ENCODE peak calls at places on chromosomes 16 and 17, in five cellular contexts. One of them, this sample, is unnamed.

GRCh38 chr17:62750502-62751349 is 57.4 kb downstream of the MARCHF10 start:
- DNase-seq in heart left ventricle: no peak
- DNase-seq in right lobe of liver: no peak
- DNase-seq in testis: no peak
- DNase-seq in Peyer's patch: no peak
- DNase-seq in this sample: no peak

GRCh38 chr17:42428141-42428944 is 5.3 kb upstream of the CAVIN1 start:
- DNase-seq in heart left ventricle: no peak
- DNase-seq in right lobe of liver: peak; percentile 56
- DNase-seq in testis: peak; percentile 82
- DNase-seq in Peyer's patch: no peak
- DNase-seq in this sample: peak; percentile 76

GRCh38 chr16:58123896-58124600 is 5.1 kb downstream of the CFAP20 start:
- DNase-seq in heart left ventricle: no peak
- DNase-seq in right lobe of liver: no peak
- DNase-seq in testis: no peak
- DNase-seq in Peyer's patch: no peak
- DNase-seq in this sample: no peak

GRCh38 chr17:38705803-38706624 is 941 bp downstream of the MLLT6 start:
- DNase-seq in heart left ventricle: peak; percentile 80
- DNase-seq in right lobe of liver: peak; percentile 54
- DNase-seq in testis: peak; percentile 73
- DNase-seq in Peyer's patch: peak; percentile 59
- DNase-seq in this sample: peak; percentile 67

GRCh38 chr16:87506423-87507350 is 13.9 kb upstream of the ZCCHC14 start:
- DNase-seq in heart left ventricle: no peak
- DNase-seq in right lobe of liver: peak; percentile 79
- DNase-seq in testis: no peak
- DNase-seq in Peyer's patch: no peak
- DNase-seq in this sample: no peak

GRCh38 chr16:30397056-30397455 is 1.8 kb downstream of the ZNF48 start:
- DNase-seq in heart left ventricle: no peak
- DNase-seq in right lobe of liver: no peak
- DNase-seq in testis: no peak
- DNase-seq in Peyer's patch: no peak
- DNase-seq in this sample: no peak

GRCh38 chr17:81508639-81509047 is 4.0 kb downstream of the ACTG1 start:
- DNase-seq in heart left ventricle: no peak
- DNase-seq in right lobe of liver: no peak
- DNase-seq in testis: no peak
- DNase-seq in Peyer's patch: no peak
- DNase-seq in this sample: no peak

GRCh38 chr17:83053021-83053778 is 26.2 kb upstream of the METRNL start:
- DNase-seq in heart left ventricle: peak; percentile 15
- DNase-seq in right lobe of liver: peak; percentile 62
- DNase-seq in testis: peak; percentile 50
- DNase-seq in Peyer's patch: peak; percentile 52
- DNase-seq in this sample: peak; percentile 39

GRCh38 chr17:8056232-8056975 is 17.5 kb downstream of the ALOX15B start:
- DNase-seq in heart left ventricle: no peak
- DNase-seq in right lobe of liver: no peak
- DNase-seq in testis: peak; percentile 36
- DNase-seq in Peyer's patch: peak; percentile 47
- DNase-seq in this sample: peak; percentile 87

GRCh38 chr17:34579017-34579946 is at the start of gene TMEM132E:
- DNase-seq in heart left ventricle: peak; percentile 25
- DNase-seq in right lobe of liver: no peak
- DNase-seq in testis: peak; percentile 85
- DNase-seq in Peyer's patch: peak; percentile 54
- DNase-seq in this sample: peak; percentile 92

GRCh38 chr16:46986438-46986837 is 13.0 kb upstream of the DNAJA2 start:
- DNase-seq in heart left ventricle: no peak
- DNase-seq in right lobe of liver: no peak
- DNase-seq in testis: no peak
- DNase-seq in Peyer's patch: no peak
- DNase-seq in this sample: no peak

GRCh38 chr17:35447494-35447893 is 1.1 kb downstream of the SLFN13 start:
- DNase-seq in heart left ventricle: peak; percentile 20
- DNase-seq in right lobe of liver: no peak
- DNase-seq in testis: no peak
- DNase-seq in Peyer's patch: no peak
- DNase-seq in this sample: no peak

GRCh38 chr16:57091990-57092785 is at the start of gene CPNE2:
- DNase-seq in heart left ventricle: peak; percentile 83
- DNase-seq in right lobe of liver: peak; percentile 71
- DNase-seq in testis: peak; percentile 48
- DNase-seq in Peyer's patch: peak; percentile 82
- DNase-seq in this sample: peak; percentile 92

GRCh38 chr17:57785032-57785431 is 39.9 kb upstream of the CCDC182 start:
- DNase-seq in heart left ventricle: peak; percentile 72
- DNase-seq in right lobe of liver: peak; percentile 54
- DNase-seq in testis: no peak
- DNase-seq in Peyer's patch: no peak
- DNase-seq in this sample: no peak

GRCh38 chr16:57730771-57731730 is 4.5 kb upstream of the KATNB1 start:
- DNase-seq in heart left ventricle: no peak
- DNase-seq in right lobe of liver: no peak
- DNase-seq in testis: no peak
- DNase-seq in Peyer's patch: no peak
- DNase-seq in this sample: no peak

GRCh38 chr17:35135322-35135721 is 6.8 kb downstream of the NLE1 start:
- DNase-seq in heart left ventricle: no peak
- DNase-seq in right lobe of liver: no peak
- DNase-seq in testis: no peak
- DNase-seq in Peyer's patch: no peak
- DNase-seq in this sample: no peak

GRCh38 chr17:49440581-49440980 is 25.9 kb upstream of the PHB1 start:
- DNase-seq in heart left ventricle: no peak
- DNase-seq in right lobe of liver: no peak
- DNase-seq in testis: no peak
- DNase-seq in Peyer's patch: no peak
- DNase-seq in this sample: no peak
- H3K27ac ChIP-seq in heart left ventricle: no peak overlapping the region
- H3K27ac ChIP-seq in right lobe of liver: no peak overlapping the region
- H3K27ac ChIP-seq in testis: no peak overlapping the region
- H3K27ac ChIP-seq in Peyer's patch: no peak overlapping the region
- H3K27ac ChIP-seq in this sample: no peak overlapping the region

DNA sequence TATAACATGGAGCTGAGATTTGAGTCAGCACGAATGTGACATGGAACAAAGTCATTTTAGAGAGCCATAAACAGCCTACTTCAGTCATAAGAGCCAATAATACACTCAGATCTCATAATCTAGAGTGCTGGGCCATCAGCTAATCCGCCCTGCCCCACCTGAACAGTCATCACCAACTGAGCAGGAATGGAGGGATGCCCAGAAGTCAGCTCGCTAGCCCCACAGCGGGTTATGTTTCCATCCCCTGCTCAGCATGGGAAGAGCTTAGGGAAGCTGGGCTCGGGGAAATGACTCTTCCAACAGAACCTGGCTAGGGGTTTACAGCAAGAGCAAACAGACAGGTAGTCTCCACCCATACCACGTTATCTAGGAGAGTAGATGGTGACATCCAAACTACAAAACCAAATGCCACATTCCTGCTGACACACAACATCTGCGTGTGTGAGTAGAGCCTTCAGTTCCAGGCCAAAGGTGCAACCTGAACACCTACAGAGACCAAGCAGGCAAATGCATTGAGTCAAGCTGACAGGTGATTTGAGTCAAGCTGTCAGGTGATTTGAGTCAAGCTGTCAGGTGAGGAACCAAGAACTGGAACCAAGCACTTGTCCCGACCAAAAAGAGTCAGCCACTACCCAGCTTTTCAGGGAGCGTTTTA is 2.0 kb downstream of the TMEM11 start:
- DNase-seq in heart left ventricle: no peak
- DNase-seq in right lobe of liver: no peak
- DNase-seq in testis: no peak
- DNase-seq in Peyer's patch: peak; percentile 57
- DNase-seq in this sample: peak; percentile 44
- TF ChIP-seq POLR2A in heart left ventricle: no peak
- TF ChIP-seq POLR2A in right lobe of liver: no peak
- TF ChIP-seq POLR2A in testis: no peak
- TF ChIP-seq POLR2A in Peyer's patch: no peak
- TF ChIP-seq POLR2A in this sample: no peak

DNA sequence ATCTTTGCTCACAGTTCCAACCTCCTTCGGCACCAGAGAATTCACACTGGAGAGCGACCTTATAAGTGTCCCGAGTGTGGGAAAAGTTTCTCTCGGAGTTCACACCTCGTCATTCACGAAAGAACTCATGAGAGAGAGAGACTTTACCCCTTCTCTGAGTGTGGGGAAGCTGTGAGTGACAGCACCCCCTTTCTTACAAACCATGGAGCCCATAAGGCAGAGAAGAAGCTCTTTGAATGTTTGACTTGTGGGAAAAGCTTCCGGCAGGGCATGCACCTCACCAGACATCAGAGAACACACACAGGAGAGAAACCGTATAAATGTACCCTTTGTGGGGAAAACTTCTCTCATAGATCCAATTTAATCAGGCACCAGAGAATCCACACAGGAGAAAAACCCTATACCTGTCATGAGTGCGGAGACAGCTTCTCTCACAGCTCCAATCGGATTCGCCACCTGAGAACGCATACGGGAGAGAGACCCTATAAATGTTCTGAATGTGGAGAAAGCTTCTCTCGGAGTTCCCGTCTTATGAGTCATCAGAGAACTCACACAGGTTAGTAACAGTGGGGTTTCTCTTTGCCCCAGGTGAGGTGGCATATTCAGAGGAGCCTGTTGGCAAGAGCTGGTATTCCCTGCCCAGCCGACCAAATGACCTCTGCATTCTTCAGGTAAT is 6.8 kb downstream of the ZNF263 start:
- DNase-seq in heart left ventricle: no peak
- DNase-seq in right lobe of liver: no peak
- DNase-seq in testis: no peak
- DNase-seq in Peyer's patch: no peak
- DNase-seq in this sample: no peak
- H3K9me3 ChIP-seq in heart left ventricle: no peaks in the 10 kb centered on the region
- H3K9me3 ChIP-seq in right lobe of liver: peaks cover 23% of the 10 kb centered on the region
- H3K9me3 ChIP-seq in testis: no peaks in the 10 kb centered on the region
- H3K9me3 ChIP-seq in Peyer's patch: no peaks in the 10 kb centered on the region
- H3K9me3 ChIP-seq in this sample: peaks cover 59% of the 10 kb centered on the region

DNA sequence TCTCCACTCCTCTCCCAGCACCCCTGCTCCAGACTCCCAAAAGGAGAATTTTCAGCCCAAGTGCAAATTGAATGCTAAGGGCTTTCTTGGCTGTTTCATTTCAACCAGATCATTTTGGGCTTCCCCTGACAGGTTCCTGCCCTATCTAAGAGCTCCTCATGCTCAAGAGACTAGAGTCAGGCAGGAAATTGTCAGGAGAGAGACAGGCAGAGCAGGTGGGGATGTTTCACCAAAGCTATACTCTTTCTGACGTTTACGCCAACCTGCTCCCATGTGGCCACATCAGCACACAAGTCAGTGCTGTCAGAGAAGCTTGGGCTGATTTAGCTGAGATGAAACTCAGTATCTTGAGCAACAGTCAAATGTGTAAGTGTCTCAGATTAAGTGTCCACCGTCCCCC is 31.4 kb downstream of the HIC1 start:
- DNase-seq in heart left ventricle: no peak
- DNase-seq in right lobe of liver: no peak
- DNase-seq in testis: no peak
- DNase-seq in Peyer's patch: no peak
- DNase-seq in this sample: no peak
- H3K27ac ChIP-seq in heart left ventricle: peak overlapping the region; percentile 86
- H3K27ac ChIP-seq in right lobe of liver: peak overlapping the region; percentile 82
- H3K27ac ChIP-seq in testis: peak overlapping the region; percentile 82
- H3K27ac ChIP-seq in Peyer's patch: peak overlapping the region; percentile 94
- H3K27ac ChIP-seq in this sample: peak overlapping the region; percentile 86

GRCh38 chr16:180921-181667 is 835 bp downstream of the HBQ1 start:
- DNase-seq in heart left ventricle: peak; percentile 56
- DNase-seq in right lobe of liver: peak; percentile 75
- DNase-seq in testis: peak; percentile 85
- DNase-seq in Peyer's patch: peak; percentile 88
- DNase-seq in this sample: peak; percentile 97
- TF ChIP-seq POLR2A in heart left ventricle: no peak
- TF ChIP-seq POLR2A in right lobe of liver: no peak
- TF ChIP-seq POLR2A in testis: no peak
- TF ChIP-seq POLR2A in Peyer's patch: no peak
- TF ChIP-seq POLR2A in this sample: peak; percentile 36

DNA sequence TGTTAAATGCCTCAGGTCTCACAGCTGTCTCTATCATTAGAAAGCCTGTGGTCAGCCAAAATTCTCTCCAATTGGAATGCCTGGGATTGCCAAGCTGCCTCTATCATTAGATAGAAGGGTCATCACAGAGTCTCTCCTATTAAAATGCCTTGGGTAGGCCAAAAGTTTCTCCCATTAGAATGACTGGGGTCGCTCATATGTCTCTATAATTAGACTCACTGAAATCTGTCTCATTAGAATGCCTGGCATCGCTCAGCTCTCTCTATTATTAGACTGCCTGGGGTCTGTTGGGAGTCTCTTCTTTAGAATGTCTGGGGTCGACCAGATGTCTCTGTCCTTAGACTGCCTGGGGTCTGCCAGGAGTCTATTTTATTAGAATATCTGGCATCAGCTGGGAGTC is 2265.1 kb downstream of the TP53TG3F start:
- DNase-seq in heart left ventricle: no peak
- DNase-seq in right lobe of liver: no peak
- DNase-seq in testis: no peak
- DNase-seq in Peyer's patch: no peak
- DNase-seq in this sample: no peak
- H3K9me3 ChIP-seq in heart left ventricle: no peaks in the 10 kb centered on the region
- H3K9me3 ChIP-seq in right lobe of liver: no peaks in the 10 kb centered on the region
- H3K9me3 ChIP-seq in testis: no peaks in the 10 kb centered on the region
- H3K9me3 ChIP-seq in Peyer's patch: no peaks in the 10 kb centered on the region
- H3K9me3 ChIP-seq in this sample: peaks cover 71% of the 10 kb centered on the region

GRCh38 chr16:6692874-6693273 is 639.8 kb upstream of the RBFOX1 start:
- DNase-seq in heart left ventricle: no peak
- DNase-seq in right lobe of liver: no peak
- DNase-seq in testis: no peak
- DNase-seq in Peyer's patch: no peak
- DNase-seq in this sample: no peak

GRCh38 chr16:6694636-6695035 is 638.0 kb upstream of the RBFOX1 start:
- DNase-seq in heart left ventricle: no peak
- DNase-seq in right lobe of liver: no peak
- DNase-seq in testis: no peak
- DNase-seq in Peyer's patch: no peak
- DNase-seq in this sample: no peak

GRCh38 chr16:6687593-6687992 is 645.1 kb upstream of the RBFOX1 start:
- DNase-seq in heart left ventricle: no peak
- DNase-seq in right lobe of liver: no peak
- DNase-seq in testis: peak; percentile 63
- DNase-seq in Peyer's patch: no peak
- DNase-seq in this sample: no peak

GRCh38 chr16:6689643-6690042 is 643.0 kb upstream of the RBFOX1 start:
- DNase-seq in heart left ventricle: no peak
- DNase-seq in right lobe of liver: no peak
- DNase-seq in testis: no peak
- DNase-seq in Peyer's patch: no peak
- DNase-seq in this sample: no peak

DNA sequence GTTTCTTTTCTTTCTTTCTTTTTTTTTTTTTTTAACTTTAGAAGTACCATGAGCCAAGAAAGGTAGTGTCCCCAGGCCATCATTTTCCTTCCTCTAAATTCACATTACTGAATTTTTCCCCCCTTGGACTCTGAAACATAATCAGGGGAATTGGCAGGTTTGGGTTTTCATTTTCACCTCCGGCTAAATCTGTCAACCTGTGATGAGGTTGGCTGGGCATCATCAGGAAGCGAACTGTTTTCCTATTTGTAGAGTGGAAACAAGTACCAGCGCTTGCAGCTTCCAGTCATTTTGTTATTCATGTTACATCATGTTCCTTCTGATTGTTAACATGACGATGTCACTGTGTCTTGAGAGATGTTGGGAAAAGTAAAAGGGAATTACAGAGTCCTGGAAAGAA is 641.9 kb upstream of the RBFOX1 start:
- DNase-seq in heart left ventricle: no peak
- DNase-seq in right lobe of liver: no peak
- DNase-seq in testis: no peak
- DNase-seq in Peyer's patch: no peak
- DNase-seq in this sample: no peak
- H3K27ac ChIP-seq in heart left ventricle: no peak overlapping the region
- H3K27ac ChIP-seq in right lobe of liver: no peak overlapping the region
- H3K27ac ChIP-seq in testis: no peak overlapping the region
- H3K27ac ChIP-seq in Peyer's patch: no peak overlapping the region
- H3K27ac ChIP-seq in this sample: no peak overlapping the region

This sample was measured in upper lobe of left lung.